ENCODE peak calls at places on chromosomes 16 and 17, in four cellular contexts. One of them, this sample, is unnamed.

GRCh38 chr16:66204761-66205160 is 161.7 kb upstream of the CDH5 start:
- DNase-seq in DND-41: no peak
- DNase-seq in CD8-positive, alpha-beta T cell: no peak
- DNase-seq in mesothelial cell of epicardium: no peak
- DNase-seq in this sample: no peak

GRCh38 chr17:17738901-17739300 is 57.6 kb downstream of the RAI1 start:
- DNase-seq in DND-41: no peak
- DNase-seq in CD8-positive, alpha-beta T cell: no peak
- DNase-seq in mesothelial cell of epicardium: no peak
- DNase-seq in this sample: no peak

GRCh38 chr17:42744283-42744805 is 496 bp downstream of the EZH1 start:
- DNase-seq in DND-41: peak
- DNase-seq in CD8-positive, alpha-beta T cell: no peak
- DNase-seq in mesothelial cell of epicardium: no peak
- DNase-seq in this sample: no peak

GRCh38 chr16:81214745-81215166 is 23.7 kb upstream of the BCO1 start:
- DNase-seq in CD8-positive, alpha-beta T cell: no peak
- DNase-seq in mesothelial cell of epicardium: no peak
- DNase-seq in DND-41: no peak
- DNase-seq in this sample: peak

GRCh38 chr17:42098747-42099399 is 600 bp upstream of the ZNF385C start:
- DNase-seq in mesothelial cell of epicardium: no peak
- DNase-seq in CD8-positive, alpha-beta T cell: no peak
- DNase-seq in DND-41: no peak
- DNase-seq in this sample: no peak

GRCh38 chr17:8674344-8675305 is 44.1 kb upstream of the MYH10 start:
- DNase-seq in mesothelial cell of epicardium: no peak
- DNase-seq in CD8-positive, alpha-beta T cell: no peak
- DNase-seq in DND-41: no peak
- DNase-seq in this sample: no peak

GRCh38 chr16:10921536-10922327 is 20.5 kb downstream of the DEXI start:
- DNase-seq in mesothelial cell of epicardium: no peak
- DNase-seq in DND-41: no peak
- DNase-seq in CD8-positive, alpha-beta T cell: no peak
- DNase-seq in this sample: no peak

GRCh38 chr16:11361043-11361442 is 15.8 kb downstream of the RMI2 start:
- DNase-seq in CD8-positive, alpha-beta T cell: no peak
- DNase-seq in DND-41: no peak
- DNase-seq in mesothelial cell of epicardium: no peak
- DNase-seq in this sample: no peak

GRCh38 chr16:58264961-58265479 is 29.8 kb downstream of the PRSS54 start:
- DNase-seq in CD8-positive, alpha-beta T cell: no peak
- DNase-seq in DND-41: no peak
- DNase-seq in mesothelial cell of epicardium: no peak
- DNase-seq in this sample: no peak

GRCh38 chr16:2447920-2448583 is 11.9 kb upstream of the TEDC2 start:
- DNase-seq in DND-41: no peak
- DNase-seq in CD8-positive, alpha-beta T cell: no peak
- DNase-seq in mesothelial cell of epicardium: no peak
- DNase-seq in this sample: no peak

GRCh38 chr17:43366809-43367587 is 31.8 kb upstream of the ARL4D start:
- DNase-seq in mesothelial cell of epicardium: no peak
- DNase-seq in DND-41: peak
- DNase-seq in CD8-positive, alpha-beta T cell: no peak
- DNase-seq in this sample: no peak

GRCh38 chr16:86562356-86562755 is 4.3 kb upstream of the FOXC2 start:
- DNase-seq in mesothelial cell of epicardium: no peak
- DNase-seq in DND-41: no peak
- DNase-seq in CD8-positive, alpha-beta T cell: no peak
- DNase-seq in this sample: no peak

GRCh38 chr17:31392002-31392855 is 754 bp downstream of the RAB11FIP4 start:
- DNase-seq in CD8-positive, alpha-beta T cell: peak
- DNase-seq in mesothelial cell of epicardium: no peak
- DNase-seq in DND-41: no peak
- DNase-seq in this sample: no peak

GRCh38 chr17:66900126-66901010 is 64.1 kb upstream of the CACNG4 start:
- DNase-seq in CD8-positive, alpha-beta T cell: no peak
- DNase-seq in mesothelial cell of epicardium: no peak
- DNase-seq in DND-41: no peak
- DNase-seq in this sample: no peak

GRCh38 chr16:17994027-17994426 is 342.5 kb downstream of the NPIPA8 start:
- DNase-seq in mesothelial cell of epicardium: no peak
- DNase-seq in CD8-positive, alpha-beta T cell: no peak
- DNase-seq in DND-41: no peak
- DNase-seq in this sample: no peak

GRCh38 chr17:77865109-77865611 is 93.3 kb upstream of the TNRC6C start:
- DNase-seq in CD8-positive, alpha-beta T cell: no peak
- DNase-seq in mesothelial cell of epicardium: no peak
- DNase-seq in DND-41: no peak
- DNase-seq in this sample: no peak

GRCh38 chr17:46841561-46842379 is 9.6 kb upstream of the WNT9B start:
- DNase-seq in CD8-positive, alpha-beta T cell: no peak
- DNase-seq in mesothelial cell of epicardium: no peak
- DNase-seq in DND-41: no peak
- DNase-seq in this sample: peak

GRCh38 chr17:13078591-13078990 is 60.8 kb upstream of the ELAC2 start:
- DNase-seq in DND-41: no peak
- DNase-seq in mesothelial cell of epicardium: no peak
- DNase-seq in CD8-positive, alpha-beta T cell: no peak
- DNase-seq in this sample: no peak

GRCh38 chr17:13070732-13071131 is 52.9 kb upstream of the ELAC2 start:
- DNase-seq in DND-41: no peak
- DNase-seq in mesothelial cell of epicardium: no peak
- DNase-seq in CD8-positive, alpha-beta T cell: no peak
- DNase-seq in this sample: no peak

GRCh38 chr17:13073013-13073412 is 55.2 kb upstream of the ELAC2 start:
- DNase-seq in CD8-positive, alpha-beta T cell: no peak
- DNase-seq in DND-41: no peak
- DNase-seq in mesothelial cell of epicardium: no peak
- DNase-seq in this sample: no peak

GRCh38 chr17:13076905-13077304 is 59.1 kb upstream of the ELAC2 start:
- DNase-seq in CD8-positive, alpha-beta T cell: no peak
- DNase-seq in DND-41: no peak
- DNase-seq in mesothelial cell of epicardium: no peak
- DNase-seq in this sample: no peak

GRCh38 chr17:13074026-13074425 is 56.2 kb upstream of the ELAC2 start:
- DNase-seq in DND-41: no peak
- DNase-seq in mesothelial cell of epicardium: no peak
- DNase-seq in CD8-positive, alpha-beta T cell: no peak
- DNase-seq in this sample: no peak
- TF ChIP-seq CTCF in DND-41: no peak
- TF ChIP-seq CTCF in mesothelial cell of epicardium: no peak
- TF ChIP-seq CTCF in CD8-positive, alpha-beta T cell: no peak
- TF ChIP-seq CTCF in this sample: no peak

GRCh38 chr17:61818225-61818624 is 45.1 kb downstream of the BRIP1 start:
- DNase-seq in mesothelial cell of epicardium: no peak
- DNase-seq in DND-41: no peak
- DNase-seq in CD8-positive, alpha-beta T cell: no peak
- DNase-seq in this sample: no peak
- TF ChIP-seq CTCF in mesothelial cell of epicardium: no peak
- TF ChIP-seq CTCF in DND-41: no peak
- TF ChIP-seq CTCF in CD8-positive, alpha-beta T cell: no peak
- TF ChIP-seq CTCF in this sample: no peak

GRCh38 chr16:56729351-56729735 is 586 bp upstream of the NUP93 start:
- DNase-seq in CD8-positive, alpha-beta T cell: no peak
- DNase-seq in DND-41: no peak
- DNase-seq in mesothelial cell of epicardium: no peak
- DNase-seq in this sample: no peak

GRCh38 chr16:56728027-56728426 is 1.9 kb upstream of the NUP93 start:
- DNase-seq in CD8-positive, alpha-beta T cell: no peak
- DNase-seq in mesothelial cell of epicardium: no peak
- DNase-seq in DND-41: no peak
- DNase-seq in this sample: no peak

GRCh38 chr16:56732366-56732765 is 2.4 kb downstream of the NUP93 start:
- DNase-seq in mesothelial cell of epicardium: no peak
- DNase-seq in CD8-positive, alpha-beta T cell: no peak
- DNase-seq in DND-41: no peak
- DNase-seq in this sample: no peak

GRCh38 chr16:56732832-56733231 is 2.9 kb downstream of the NUP93 start:
- DNase-seq in CD8-positive, alpha-beta T cell: no peak
- DNase-seq in DND-41: no peak
- DNase-seq in mesothelial cell of epicardium: no peak
- DNase-seq in this sample: no peak

DNA sequence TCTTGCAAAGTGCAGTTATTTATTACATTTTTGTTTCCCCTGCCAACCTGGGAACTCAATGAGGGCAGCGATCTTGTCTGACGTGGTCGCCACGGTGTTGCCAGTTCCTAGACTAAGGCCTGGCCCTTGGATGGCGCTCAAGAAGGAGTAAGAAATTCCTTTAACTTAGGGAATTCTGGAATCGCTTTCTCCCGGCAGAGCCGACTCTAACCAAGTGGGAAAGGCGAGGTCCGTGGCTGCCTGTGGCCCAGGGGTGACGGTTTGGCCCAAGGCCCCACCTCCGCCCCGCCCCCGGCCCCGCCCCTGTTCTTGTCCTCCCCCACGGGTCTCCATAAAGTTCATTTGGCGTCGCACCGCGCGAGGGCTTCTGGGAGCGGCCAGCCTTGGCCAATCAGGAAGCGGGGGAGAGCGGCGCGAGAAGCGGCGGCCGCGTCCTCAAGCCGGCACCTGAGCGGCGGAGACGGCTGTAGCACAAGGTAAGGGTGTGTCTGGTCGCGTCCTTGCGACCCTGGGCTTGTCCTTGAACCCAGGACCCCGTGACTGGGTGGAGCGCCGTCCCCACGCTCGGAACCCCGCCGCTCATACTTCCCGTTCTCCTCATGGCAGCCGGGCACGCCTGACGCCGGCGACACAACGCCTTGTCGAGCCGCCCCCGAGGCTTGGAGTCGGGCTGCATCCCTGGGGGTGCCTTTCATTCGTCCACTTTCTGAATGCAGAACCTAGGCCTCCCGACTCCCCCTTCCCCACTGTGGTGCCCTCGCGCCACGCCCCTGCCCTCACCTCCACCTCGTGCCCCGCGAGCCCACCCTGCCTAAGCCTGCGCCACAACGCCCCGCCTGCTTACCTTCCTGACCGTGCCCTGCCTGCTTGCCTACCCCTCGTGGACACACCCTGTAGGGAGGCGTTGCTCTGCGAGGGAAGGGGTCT is at the start of gene NUP93:
- DNase-seq in DND-41: peak
- DNase-seq in mesothelial cell of epicardium: peak
- DNase-seq in CD8-positive, alpha-beta T cell: peak
- DNase-seq in this sample: peak
- TF ChIP-seq CTCF in DND-41: no peak
- TF ChIP-seq CTCF in mesothelial cell of epicardium: no peak
- TF ChIP-seq CTCF in CD8-positive, alpha-beta T cell: no peak
- TF ChIP-seq CTCF in this sample: no peak

GRCh38 chr17:48023408-48024148 is 14.0 kb downstream of the COPZ2 start:
- DNase-seq in mesothelial cell of epicardium: peak
- DNase-seq in CD8-positive, alpha-beta T cell: peak
- DNase-seq in DND-41: no peak
- DNase-seq in this sample: peak
- TF ChIP-seq CTCF in mesothelial cell of epicardium: peak
- TF ChIP-seq CTCF in CD8-positive, alpha-beta T cell: no peak
- TF ChIP-seq CTCF in DND-41: no peak
- TF ChIP-seq CTCF in this sample: no peak

DNA sequence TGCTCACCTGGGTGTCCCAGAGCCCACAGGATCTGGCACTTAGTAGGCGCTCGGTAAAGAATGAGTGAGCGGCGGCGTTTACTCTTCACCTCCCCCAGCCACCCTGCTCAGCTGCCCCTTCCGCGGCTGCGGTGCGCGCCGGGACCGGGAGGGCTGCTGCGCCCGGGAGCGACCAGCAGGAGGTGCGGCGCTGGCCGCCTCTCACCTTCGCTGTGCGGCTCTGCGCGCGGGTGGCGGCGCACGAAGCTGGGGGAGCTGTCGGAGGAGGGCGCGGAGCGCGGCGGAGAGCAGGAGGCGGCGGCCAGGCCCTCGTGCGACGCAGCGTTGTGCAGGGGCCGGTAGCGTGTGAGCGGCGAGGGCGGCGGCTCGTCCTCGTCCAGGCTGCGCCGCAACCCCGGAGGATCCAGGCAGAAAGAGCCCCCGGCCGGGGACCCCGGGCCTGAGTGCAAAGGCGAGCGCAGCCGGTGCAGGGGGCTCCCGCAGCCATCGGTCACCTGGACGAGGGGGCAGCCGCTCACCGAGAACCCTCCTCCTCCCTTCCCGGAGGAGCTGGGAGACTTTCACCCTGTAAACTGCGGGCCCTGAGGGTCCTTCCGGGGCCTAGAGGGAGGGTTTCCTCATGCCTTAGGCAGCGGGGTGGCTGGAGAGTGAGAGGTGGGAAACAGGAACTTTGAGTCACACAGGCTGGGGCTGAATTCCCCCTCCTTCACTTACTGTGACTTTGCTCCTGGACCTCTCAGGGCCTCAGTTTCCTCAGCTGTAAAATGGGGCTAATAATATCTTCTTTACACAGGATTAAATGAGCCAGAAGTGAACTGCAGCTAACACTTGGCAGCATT is 12.5 kb downstream of the SAMD14 start:
- DNase-seq in CD8-positive, alpha-beta T cell: peak
- DNase-seq in mesothelial cell of epicardium: peak
- DNase-seq in DND-41: peak
- DNase-seq in this sample: peak
- TF ChIP-seq CTCF in CD8-positive, alpha-beta T cell: peak
- TF ChIP-seq CTCF in mesothelial cell of epicardium: peak
- TF ChIP-seq CTCF in DND-41: peak
- TF ChIP-seq CTCF in this sample: peak

GRCh38 chr16:5412721-5413120 is 315.1 kb upstream of the EEF2KMT start:
- DNase-seq in DND-41: no peak
- DNase-seq in mesothelial cell of epicardium: no peak
- DNase-seq in CD8-positive, alpha-beta T cell: no peak
- DNase-seq in this sample: peak

GRCh38 chr16:5416013-5416412 is 318.4 kb upstream of the EEF2KMT start:
- DNase-seq in mesothelial cell of epicardium: no peak
- DNase-seq in CD8-positive, alpha-beta T cell: no peak
- DNase-seq in DND-41: no peak
- DNase-seq in this sample: no peak

DNA sequence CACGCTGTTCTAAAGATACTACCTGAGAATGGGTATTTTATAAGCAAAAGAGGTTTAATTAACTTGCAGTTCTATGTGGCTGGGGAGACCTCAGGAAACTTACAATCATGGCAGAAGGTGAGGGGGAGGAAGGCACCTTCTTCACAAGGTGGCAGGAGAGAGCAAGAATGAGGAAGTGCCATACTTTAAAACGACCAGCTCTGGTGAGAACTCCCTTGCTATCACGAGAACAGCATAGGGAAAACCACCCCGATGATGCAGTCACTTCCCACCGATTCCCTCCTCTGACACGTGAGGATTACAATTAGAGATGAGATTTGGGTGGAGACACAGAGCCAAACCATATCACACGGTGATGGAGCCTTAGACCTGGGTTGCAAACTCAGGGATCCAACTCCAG is 317.5 kb upstream of the EEF2KMT start:
- DNase-seq in DND-41: no peak
- DNase-seq in mesothelial cell of epicardium: no peak
- DNase-seq in CD8-positive, alpha-beta T cell: no peak
- DNase-seq in this sample: no peak
- TF ChIP-seq CTCF in DND-41: peak
- TF ChIP-seq CTCF in mesothelial cell of epicardium: no peak
- TF ChIP-seq CTCF in CD8-positive, alpha-beta T cell: no peak
- TF ChIP-seq CTCF in this sample: no peak

DNA sequence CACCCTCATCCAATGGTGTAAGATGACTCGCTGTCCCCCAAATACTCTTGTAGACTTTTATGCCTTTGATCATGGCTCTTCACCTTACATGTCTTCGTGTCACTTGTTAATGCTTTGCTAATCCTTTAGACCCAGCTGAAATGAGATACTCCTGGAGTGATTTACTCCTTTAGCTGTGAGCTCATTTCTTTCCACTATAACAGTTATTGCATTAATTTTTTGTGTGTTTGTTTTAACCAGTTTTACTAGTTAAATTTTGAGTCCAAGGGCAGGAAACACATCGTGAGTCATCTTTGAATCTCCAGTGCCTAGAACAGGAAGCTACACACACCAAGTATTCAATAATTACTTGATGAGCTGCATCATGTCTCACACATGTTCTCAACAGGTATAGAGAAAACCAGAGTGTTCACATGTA is 6.5 kb upstream of the CTCF start:
- DNase-seq in DND-41: peak
- DNase-seq in mesothelial cell of epicardium: no peak
- DNase-seq in CD8-positive, alpha-beta T cell: no peak
- DNase-seq in this sample: no peak
- TF ChIP-seq CTCF in DND-41: no peak
- TF ChIP-seq CTCF in mesothelial cell of epicardium: no peak
- TF ChIP-seq CTCF in CD8-positive, alpha-beta T cell: no peak
- TF ChIP-seq CTCF in this sample: no peak